ENCODE peak calls at places on chromosomes 1 and 21, in seven cellular contexts. One of them, this sample, is unnamed.

GRCh38 chr1:228913649-228914048 is 178.4 kb downstream of the RHOU start:
- DNase-seq in CD8-positive, alpha-beta T cell: no peak
- DNase-seq in pancreas: no peak
- DNase-seq in adrenal gland: no peak
- DNase-seq in tibial artery: no peak
- DNase-seq in CD4-positive, alpha-beta memory T cell: no peak
- DNase-seq in left lung: no peak
- DNase-seq in this sample: no peak

GRCh38 chr21:35943752-35944151 is 116.6 kb downstream of the SETD4 start:
- DNase-seq in CD8-positive, alpha-beta T cell: no peak
- DNase-seq in pancreas: no peak
- DNase-seq in adrenal gland: no peak
- DNase-seq in tibial artery: no peak
- DNase-seq in CD4-positive, alpha-beta memory T cell: no peak
- DNase-seq in left lung: no peak
- DNase-seq in this sample: no peak

GRCh38 chr1:182761396-182762395 is 27.9 kb upstream of the NPL start:
- DNase-seq in CD8-positive, alpha-beta T cell: no peak
- DNase-seq in pancreas: no peak
- DNase-seq in adrenal gland: no peak
- DNase-seq in tibial artery: no peak
- DNase-seq in CD4-positive, alpha-beta memory T cell: no peak
- DNase-seq in left lung: no peak
- DNase-seq in this sample: no peak

GRCh38 chr1:112956503-112957132 is 622 bp upstream of the SLC16A1 start:
- DNase-seq in CD8-positive, alpha-beta T cell: peak; percentile 40
- DNase-seq in pancreas: no peak
- DNase-seq in adrenal gland: no peak
- DNase-seq in tibial artery: peak; percentile 38
- DNase-seq in CD4-positive, alpha-beta memory T cell: no peak
- DNase-seq in left lung: peak; percentile 82
- DNase-seq in this sample: no peak

GRCh38 chr1:210685295-210685650 is 356.6 kb downstream of the HHAT start:
- DNase-seq in CD8-positive, alpha-beta T cell: no peak
- DNase-seq in pancreas: no peak
- DNase-seq in adrenal gland: no peak
- DNase-seq in tibial artery: no peak
- DNase-seq in CD4-positive, alpha-beta memory T cell: no peak
- DNase-seq in left lung: no peak
- DNase-seq in this sample: no peak

GRCh38 chr1:53078333-53079101 is 16.5 kb downstream of the PODN start:
- DNase-seq in CD8-positive, alpha-beta T cell: no peak
- DNase-seq in pancreas: no peak
- DNase-seq in adrenal gland: no peak
- DNase-seq in tibial artery: no peak
- DNase-seq in CD4-positive, alpha-beta memory T cell: no peak
- DNase-seq in left lung: peak; percentile 80
- DNase-seq in this sample: no peak

GRCh38 chr1:82225407-82226197 is 424.9 kb downstream of the ADGRL2 start:
- DNase-seq in CD8-positive, alpha-beta T cell: no peak
- DNase-seq in pancreas: no peak
- DNase-seq in adrenal gland: no peak
- DNase-seq in tibial artery: no peak
- DNase-seq in CD4-positive, alpha-beta memory T cell: no peak
- DNase-seq in left lung: no peak
- DNase-seq in this sample: no peak

GRCh38 chr1:152953761-152954160 is 6.8 kb downstream of the SPRR5 start:
- DNase-seq in CD8-positive, alpha-beta T cell: no peak
- DNase-seq in pancreas: no peak
- DNase-seq in adrenal gland: no peak
- DNase-seq in tibial artery: no peak
- DNase-seq in CD4-positive, alpha-beta memory T cell: no peak
- DNase-seq in left lung: no peak
- DNase-seq in this sample: no peak

GRCh38 chr1:36836196-36836883 is 198.0 kb downstream of the GRIK3 start:
- DNase-seq in CD8-positive, alpha-beta T cell: no peak
- DNase-seq in pancreas: no peak
- DNase-seq in adrenal gland: no peak
- DNase-seq in tibial artery: no peak
- DNase-seq in CD4-positive, alpha-beta memory T cell: no peak
- DNase-seq in left lung: peak; percentile 17
- DNase-seq in this sample: no peak

GRCh38 chr1:236522937-236523703 is 662 bp upstream of the LGALS8 start:
- DNase-seq in CD8-positive, alpha-beta T cell: no peak
- DNase-seq in pancreas: peak; percentile 48
- DNase-seq in adrenal gland: peak; percentile 33
- DNase-seq in tibial artery: no peak
- DNase-seq in CD4-positive, alpha-beta memory T cell: no peak
- DNase-seq in left lung: peak; percentile 80
- DNase-seq in this sample: no peak

GRCh38 chr1:212960932-212961331 is 10.6 kb downstream of the VASH2 start:
- DNase-seq in CD8-positive, alpha-beta T cell: no peak
- DNase-seq in pancreas: no peak
- DNase-seq in adrenal gland: no peak
- DNase-seq in tibial artery: no peak
- DNase-seq in CD4-positive, alpha-beta memory T cell: no peak
- DNase-seq in left lung: no peak
- DNase-seq in this sample: no peak

GRCh38 chr1:197356723-197357533 is 88.9 kb downstream of the CRB1 start:
- DNase-seq in CD8-positive, alpha-beta T cell: no peak
- DNase-seq in pancreas: peak; percentile 27
- DNase-seq in adrenal gland: peak; percentile 24
- DNase-seq in tibial artery: no peak
- DNase-seq in CD4-positive, alpha-beta memory T cell: peak; percentile 27
- DNase-seq in left lung: no peak
- DNase-seq in this sample: peak; percentile 58

DNA sequence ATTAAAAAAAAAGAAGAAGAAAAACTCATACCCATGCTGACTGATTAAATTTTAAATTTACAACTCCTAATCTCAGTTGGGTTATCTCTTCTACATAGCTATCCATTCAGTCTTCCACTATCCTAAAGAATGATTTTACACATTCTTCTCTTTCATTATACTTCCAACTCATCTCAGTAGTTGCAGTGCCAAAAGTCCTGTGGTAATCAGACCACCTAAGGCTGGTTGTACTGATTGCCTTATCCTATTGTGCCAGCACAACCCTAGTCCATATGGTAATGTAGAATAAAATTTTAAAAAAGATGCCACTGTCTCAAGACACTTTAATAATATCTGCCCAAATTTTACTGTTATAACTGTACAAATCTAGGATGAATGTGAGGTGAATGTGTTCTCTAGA is 448.0 kb downstream of the LRRIQ3 start:
- DNase-seq in CD8-positive, alpha-beta T cell: no peak
- DNase-seq in pancreas: no peak
- DNase-seq in adrenal gland: no peak
- DNase-seq in tibial artery: no peak
- DNase-seq in CD4-positive, alpha-beta memory T cell: no peak
- DNase-seq in left lung: no peak
- DNase-seq in this sample: no peak
- H3K27me3 ChIP-seq in CD8-positive, alpha-beta T cell: no peaks in the 10 kb centered on the region
- H3K27me3 ChIP-seq in pancreas: no peaks in the 10 kb centered on the region
- H3K27me3 ChIP-seq in adrenal gland: no peaks in the 10 kb centered on the region
- H3K27me3 ChIP-seq in tibial artery: no peaks in the 10 kb centered on the region
- H3K27me3 ChIP-seq in CD4-positive, alpha-beta memory T cell: no peaks in the 10 kb centered on the region
- H3K27me3 ChIP-seq in left lung: no peaks in the 10 kb centered on the region
- H3K27me3 ChIP-seq in this sample: no peaks in the 10 kb centered on the region

DNA sequence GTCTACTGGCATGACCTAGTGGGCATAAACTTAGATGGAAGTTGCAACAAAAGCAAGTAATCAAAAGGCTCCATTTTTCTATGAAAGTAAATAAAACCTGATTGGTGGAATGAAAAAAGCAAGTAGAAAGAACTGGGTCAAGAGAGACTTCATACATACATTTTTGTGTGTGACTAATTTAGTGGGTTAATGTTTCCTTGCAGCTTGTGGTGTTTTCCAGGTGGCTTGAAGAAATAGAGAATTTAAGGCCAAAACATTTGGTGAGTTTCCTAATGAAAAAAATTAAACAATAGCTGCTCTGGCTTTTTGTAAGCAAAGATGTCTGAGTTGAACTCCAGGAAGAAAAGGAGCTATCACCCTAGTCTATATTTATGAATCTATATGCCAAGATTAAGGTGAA is 71.0 kb downstream of the ZC3H11B start:
- DNase-seq in CD8-positive, alpha-beta T cell: no peak
- DNase-seq in pancreas: no peak
- DNase-seq in adrenal gland: no peak
- DNase-seq in tibial artery: no peak
- DNase-seq in CD4-positive, alpha-beta memory T cell: no peak
- DNase-seq in left lung: no peak
- DNase-seq in this sample: no peak
- H3K36me3 ChIP-seq in CD8-positive, alpha-beta T cell: no peaks in the 10 kb centered on the region
- H3K36me3 ChIP-seq in pancreas: no peaks in the 10 kb centered on the region
- H3K36me3 ChIP-seq in adrenal gland: no peaks in the 10 kb centered on the region
- H3K36me3 ChIP-seq in tibial artery: no peaks in the 10 kb centered on the region
- H3K36me3 ChIP-seq in CD4-positive, alpha-beta memory T cell: no peaks in the 10 kb centered on the region
- H3K36me3 ChIP-seq in left lung: no peaks in the 10 kb centered on the region
- H3K36me3 ChIP-seq in this sample: no peaks in the 10 kb centered on the region

GRCh38 chr1:238187575-238187949 is 296.8 kb upstream of the ZP4 start:
- DNase-seq in CD8-positive, alpha-beta T cell: no peak
- DNase-seq in pancreas: no peak
- DNase-seq in adrenal gland: no peak
- DNase-seq in tibial artery: no peak
- DNase-seq in CD4-positive, alpha-beta memory T cell: no peak
- DNase-seq in left lung: no peak
- DNase-seq in this sample: no peak
- H3K27me3 ChIP-seq in CD8-positive, alpha-beta T cell: no peaks in the 10 kb centered on the region
- H3K27me3 ChIP-seq in pancreas: no peaks in the 10 kb centered on the region
- H3K27me3 ChIP-seq in adrenal gland: no peaks in the 10 kb centered on the region
- H3K27me3 ChIP-seq in tibial artery: no peaks in the 10 kb centered on the region
- H3K27me3 ChIP-seq in CD4-positive, alpha-beta memory T cell: no peaks in the 10 kb centered on the region
- H3K27me3 ChIP-seq in left lung: no peaks in the 10 kb centered on the region
- H3K27me3 ChIP-seq in this sample: no peaks in the 10 kb centered on the region

DNA sequence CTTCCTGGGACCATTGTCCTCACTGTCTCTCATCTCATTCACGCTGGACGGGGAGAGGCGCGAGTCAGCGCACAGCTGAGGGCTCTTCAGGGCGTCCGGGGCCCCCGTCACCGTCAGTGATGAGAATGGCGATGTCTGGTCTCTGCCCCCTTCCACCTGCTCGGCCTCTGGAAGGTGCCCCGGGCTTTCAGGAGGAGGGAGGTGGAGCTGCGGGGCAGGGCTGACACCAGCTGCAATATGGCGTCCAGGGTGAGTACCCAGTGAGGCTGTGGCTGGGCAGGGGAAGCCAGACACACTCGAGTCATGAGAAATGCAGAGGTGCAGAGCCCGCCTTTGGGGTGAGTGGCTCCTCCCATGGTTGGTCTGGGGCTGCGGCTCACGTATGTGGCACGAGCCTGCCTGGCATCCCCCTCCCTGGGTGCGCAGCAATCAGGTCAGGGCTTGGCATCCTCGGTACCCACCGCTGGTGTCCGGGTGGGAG is 15.1 kb downstream of the MORN1 start:
- DNase-seq in CD8-positive, alpha-beta T cell: no peak
- DNase-seq in pancreas: no peak
- DNase-seq in adrenal gland: no peak
- DNase-seq in tibial artery: no peak
- DNase-seq in CD4-positive, alpha-beta memory T cell: no peak
- DNase-seq in left lung: peak; percentile 66
- DNase-seq in this sample: no peak
- H3K36me3 ChIP-seq in CD8-positive, alpha-beta T cell: no peaks in the 10 kb centered on the region
- H3K36me3 ChIP-seq in pancreas: no peaks in the 10 kb centered on the region
- H3K36me3 ChIP-seq in adrenal gland: no peaks in the 10 kb centered on the region
- H3K36me3 ChIP-seq in tibial artery: peaks cover 9% of the 10 kb centered on the region
- H3K36me3 ChIP-seq in CD4-positive, alpha-beta memory T cell: no peaks in the 10 kb centered on the region
- H3K36me3 ChIP-seq in left lung: no peaks in the 10 kb centered on the region
- H3K36me3 ChIP-seq in this sample: no peaks in the 10 kb centered on the region

DNA sequence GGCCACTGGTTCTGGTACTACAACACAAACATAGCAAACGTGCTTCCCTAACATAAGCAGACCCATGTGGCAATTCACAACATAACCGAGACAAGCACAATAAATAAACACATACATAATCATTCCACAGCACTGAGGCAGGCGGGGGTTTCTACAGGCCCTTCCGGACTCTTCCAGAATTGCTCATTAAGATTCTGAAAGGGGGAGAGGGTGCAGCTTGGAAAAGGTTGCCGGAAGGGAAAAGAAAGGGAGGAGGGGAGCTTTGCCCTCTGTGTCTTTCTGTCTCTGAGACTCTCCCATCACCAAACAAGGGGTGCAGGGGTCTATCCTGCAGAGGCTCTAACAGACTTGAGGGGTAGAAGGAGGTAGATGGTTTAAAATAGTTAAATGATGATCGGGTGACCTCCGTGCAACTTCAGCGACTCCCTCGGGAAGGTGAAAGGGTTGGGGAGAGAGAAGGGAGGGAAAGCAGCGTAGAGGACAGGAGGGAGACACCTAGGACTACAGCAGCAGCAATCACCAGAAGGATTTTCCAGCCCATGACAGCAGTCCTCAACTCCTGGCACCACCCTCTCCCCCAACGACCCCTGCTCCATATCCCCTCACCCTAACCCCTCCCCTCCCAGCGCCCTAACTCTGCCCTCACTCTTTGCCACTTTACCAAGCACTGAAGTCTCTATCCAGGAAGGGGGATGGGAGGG is 365.4 kb upstream of the ESRRG start:
- DNase-seq in CD8-positive, alpha-beta T cell: no peak
- DNase-seq in pancreas: no peak
- DNase-seq in adrenal gland: no peak
- DNase-seq in tibial artery: no peak
- DNase-seq in CD4-positive, alpha-beta memory T cell: no peak
- DNase-seq in left lung: no peak
- DNase-seq in this sample: no peak
- H3K27me3 ChIP-seq in CD8-positive, alpha-beta T cell: no peaks in the 10 kb centered on the region
- H3K27me3 ChIP-seq in pancreas: no peaks in the 10 kb centered on the region
- H3K27me3 ChIP-seq in adrenal gland: no peaks in the 10 kb centered on the region
- H3K27me3 ChIP-seq in tibial artery: no peaks in the 10 kb centered on the region
- H3K27me3 ChIP-seq in CD4-positive, alpha-beta memory T cell: no peaks in the 10 kb centered on the region
- H3K27me3 ChIP-seq in left lung: peaks cover 32% of the 10 kb centered on the region
- H3K27me3 ChIP-seq in this sample: peaks cover 6% of the 10 kb centered on the region